ENCODE peak calls at places on chromosomes 5 and 9, in ten cellular contexts. X, O, Y, F, G, W, M, L, N and H are unnamed samples.
A peak's percentile ranks its signal among the peaks of the same experiment; 100 is the strongest.

GRCh38 chr9:96661711-96662110 is 6.6 kb upstream of the PRXL2C start:
- DNase-seq in G (no peak), L (peak; percentile 49), Y (no peak), M (no peak), X (no peak), N (no peak), W (no peak), F (no peak), O (no peak), H (no peak)

GRCh38 chr5:168341178-168341577 is 49.7 kb downstream of the WWC1 start:
- DNase-seq in F (no peak), G (no peak), L (no peak), X (no peak), W (no peak), N (no peak), Y (no peak), O (no peak), M (no peak), H (no peak)

GRCh38 chr9:8183618-8184017 is 384.0 kb upstream of the DMAC1 start:
- DNase-seq in M (no peak), F (no peak), L (no peak), W (no peak), O (no peak), X (no peak), Y (no peak), N (no peak), G (no peak), H (no peak)

GRCh38 chr5:122091942-122092600 is 14.0 kb upstream of the LOX start:
- DNase-seq in X (peak; percentile 73), W (no peak), N (no peak), O (no peak), G (no peak), L (peak; percentile 79), Y (no peak), F (no peak), M (no peak), H (no peak)

GRCh38 chr9:36997414-36997813 is 36.7 kb downstream of the PAX5 start:
- DNase-seq in O (no peak), N (no peak), G (no peak), W (no peak), M (no peak), F (no peak), L (peak; percentile 8), Y (no peak), X (peak; percentile 13), H (no peak)

GRCh38 chr5:77437194-77437593 is 54.9 kb downstream of the WDR41 start:
- DNase-seq in F (no peak), W (no peak), G (no peak), M (no peak), O (no peak), N (no peak), L (no peak), Y (no peak), X (no peak), H (no peak)

GRCh38 chr5:123176938-123177275 is 87.9 kb downstream of the PRDM6 start:
- DNase-seq in M (no peak), F (no peak), Y (no peak), G (no peak), N (no peak), O (no peak), W (no peak), X (no peak), L (peak; percentile 39), H (no peak)

GRCh38 chr5:132074772-132075718 is 1.5 kb downstream of the CSF2 start:
- DNase-seq in X (no peak), W (no peak), L (no peak), O (no peak), G (no peak), N (no peak), Y (no peak), M (no peak), F (no peak), H (no peak)

GRCh38 chr5:10329421-10329807 is 21.7 kb upstream of the CMBL start:
- DNase-seq in F (no peak), G (no peak), L (no peak), M (no peak), X (no peak), N (no peak), O (no peak), Y (no peak), W (no peak), H (no peak)

GRCh38 chr9:36268007-36268427 is 9.8 kb upstream of the GNE start:
- DNase-seq in G (no peak), N (no peak), F (no peak), W (no peak), O (no peak), M (no peak), L (peak; percentile 19), X (peak; percentile 55), Y (no peak), H (no peak)

GRCh38 chr5:130578354-130578753 is 586.7 kb downstream of the HINT1 start:
- DNase-seq in X (no peak), F (no peak), M (no peak), G (no peak), L (no peak), N (no peak), O (no peak), Y (no peak), W (no peak), H (no peak)
- H3K4me3 ChIP-seq in X (no peak overlapping the region), F (no peak overlapping the region), M (no peak overlapping the region), G (no peak overlapping the region), L (no peak overlapping the region), N (no peak overlapping the region), O (no peak overlapping the region), Y (no peak overlapping the region), W (no peak overlapping the region), H (no peak overlapping the region)

DNA sequence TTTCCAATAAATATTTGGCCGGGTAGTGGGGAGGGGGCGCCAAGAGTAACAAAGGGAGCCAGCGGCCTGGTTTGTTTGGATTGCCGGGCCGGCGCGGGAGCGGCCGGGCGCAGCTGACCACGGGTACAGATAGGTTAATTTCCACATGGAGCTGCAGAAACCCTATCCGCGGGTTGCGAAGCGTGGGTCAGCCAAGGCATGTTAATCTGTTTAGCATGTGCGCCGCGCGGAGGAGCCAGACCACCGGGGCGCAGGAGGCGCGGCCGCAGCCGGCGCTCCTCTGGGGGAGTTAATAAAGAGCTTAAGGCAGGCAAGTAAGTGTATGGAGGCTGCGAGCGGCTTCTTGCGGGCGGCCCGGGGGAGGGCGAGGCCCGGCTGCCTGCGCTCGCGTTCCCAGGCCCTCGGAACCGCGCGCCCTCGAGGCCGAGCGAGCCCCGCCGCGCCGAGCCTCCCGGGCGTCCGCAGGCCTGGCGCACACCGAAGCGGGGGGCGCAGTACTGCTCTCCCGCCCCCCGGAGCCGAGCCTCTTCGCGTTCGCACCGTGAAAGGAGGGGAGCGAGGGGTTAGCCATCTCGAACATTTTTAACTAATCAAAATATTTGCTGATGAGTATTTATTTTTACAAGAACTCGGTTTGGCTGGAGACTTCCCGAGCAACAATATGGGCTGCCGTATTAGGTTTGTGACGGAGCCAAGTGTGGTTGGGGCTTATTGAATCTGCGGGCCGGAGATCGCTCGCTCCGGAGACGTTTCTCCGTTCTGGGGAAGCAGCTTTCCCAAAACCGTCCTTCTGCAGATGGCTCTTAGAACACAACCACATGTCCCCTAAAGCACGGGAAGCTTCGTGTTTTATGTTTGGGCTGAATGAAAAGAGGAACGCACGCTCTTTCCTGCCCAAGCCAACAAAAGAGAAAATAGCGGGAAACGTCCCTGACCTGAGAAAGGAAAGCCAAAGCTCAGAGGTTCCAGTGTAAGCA is 28.9 kb downstream of the FOXD1 start:
- DNase-seq in O (no peak), M (no peak), N (no peak), F (no peak), X (no peak), G (peak; percentile 65), W (no peak), L (peak; percentile 81), Y (no peak), H (no peak)
- H3K4me3 ChIP-seq in O (peak overlapping the region; percentile 18), M (peak overlapping the region; percentile 36), N (no peak overlapping the region), F (peak overlapping the region; percentile 7), X (peak overlapping the region; percentile 24), G (peak overlapping the region; percentile 35), W (no peak overlapping the region), L (peak overlapping the region; percentile 37), Y (peak overlapping the region; percentile 47), H (peak overlapping the region; percentile 2)

GRCh38 chr9:131274674-131275331 is 1.5 kb downstream of the FAM78A start:
- DNase-seq in X (peak; percentile 23), O (no peak), Y (no peak), M (peak; percentile 84), N (no peak), W (no peak), F (no peak), G (no peak), L (no peak), H (peak; percentile 72)
- H3K4me3 ChIP-seq in X (no peak overlapping the region), O (no peak overlapping the region), Y (peak overlapping the region; percentile 83), M (peak overlapping the region; percentile 86), N (peak overlapping the region; percentile 7), W (no peak overlapping the region), F (peak overlapping the region; percentile 13), G (no peak overlapping the region), L (no peak overlapping the region), H (peak overlapping the region; percentile 85)

DNA sequence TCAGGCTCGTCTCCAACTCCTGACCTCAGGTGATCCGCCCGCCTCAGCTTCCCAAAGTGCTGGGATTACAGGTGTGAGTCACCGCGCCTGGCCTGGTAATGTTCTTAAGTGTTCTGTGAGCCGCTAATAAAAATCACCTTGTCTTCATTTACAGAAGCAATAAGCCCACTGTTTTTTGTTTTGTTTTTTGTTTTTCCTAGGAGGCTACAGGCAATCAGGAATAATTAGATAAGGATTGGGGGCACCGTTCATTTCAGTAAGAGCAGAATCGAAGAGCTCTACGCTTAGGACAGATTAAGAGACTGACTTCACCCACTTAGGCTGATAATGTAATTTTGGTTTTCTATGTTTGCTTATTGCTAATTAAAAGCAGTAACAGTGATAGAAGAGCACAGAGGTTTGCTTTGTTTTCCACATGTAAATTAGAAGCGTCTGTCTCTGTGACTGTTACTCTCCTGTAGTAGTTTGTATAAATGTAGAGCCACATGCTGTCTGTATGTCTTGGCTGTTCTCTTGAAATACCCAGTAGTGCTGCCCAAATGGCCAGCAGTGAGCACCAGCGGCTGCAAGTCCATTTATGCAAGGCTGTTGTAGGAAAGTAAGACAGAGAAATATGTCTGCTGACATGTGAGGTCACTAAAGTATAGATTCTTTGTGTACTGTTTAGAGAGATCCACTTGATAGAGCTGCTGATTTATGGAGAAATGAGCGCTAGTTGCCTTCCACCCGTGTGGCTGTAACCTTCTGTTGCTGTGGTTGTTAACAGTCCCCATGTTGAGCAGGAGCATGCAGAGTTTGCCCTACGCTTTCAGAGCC is 30.5 kb downstream of the TRIO start:
- DNase-seq in Y (no peak), W (no peak), O (no peak), X (no peak), M (no peak), F (no peak), N (no peak), G (no peak), L (peak; percentile 39), H (no peak)
- H3K4me3 ChIP-seq in Y (peak overlapping the region; percentile 25), W (no peak overlapping the region), O (no peak overlapping the region), X (no peak overlapping the region), M (no peak overlapping the region), F (no peak overlapping the region), N (no peak overlapping the region), G (no peak overlapping the region), L (no peak overlapping the region), H (no peak overlapping the region)

GRCh38 chr5:124614836-124615235 is 131.6 kb downstream of the ZNF608 start:
- DNase-seq in N (no peak), O (no peak), G (no peak), X (no peak), L (no peak), W (no peak), Y (no peak), F (no peak), M (no peak), H (no peak)
- H3K4me3 ChIP-seq in N (no peak overlapping the region), O (no peak overlapping the region), G (no peak overlapping the region), X (no peak overlapping the region), L (no peak overlapping the region), W (no peak overlapping the region), Y (no peak overlapping the region), F (no peak overlapping the region), M (no peak overlapping the region), H (no peak overlapping the region)

GRCh38 chr5:1329111-1329579 is 15.8 kb downstream of the CLPTM1L start:
- DNase-seq in G (no peak), W (no peak), M (no peak), F (no peak), L (no peak), Y (no peak), X (no peak), N (no peak), O (no peak), H (no peak)
- H3K4me3 ChIP-seq in G (no peak overlapping the region), W (no peak overlapping the region), M (no peak overlapping the region), F (no peak overlapping the region), L (no peak overlapping the region), Y (no peak overlapping the region), X (no peak overlapping the region), N (no peak overlapping the region), O (no peak overlapping the region), H (no peak overlapping the region)